ENCODE peak calls at places on chromosomes 6 and 20, in nine cellular contexts. W is astrocyte; F is amygdala; V is MG63; O is frontal cortex; C is dermis microvascular lymphatic vessel endothelial cell; U is iris pigment epithelial cell; M is stimulated activated CD8-positive, alpha-beta memory T cell treated with anti-CD3 and anti-CD28 coated beads, Interleukin-4, amount 100 ng/mL, for 24 hours; K is AML-193. S is an unnamed sample.

GRCh38 chr6:132087391-132087790 is 136.2 kb upstream of the CCN2 start:
- DNase-seq in F (no peak), O (no peak), K (no peak), W (peak), C (no peak), V (peak), U (peak), M (no peak), S (no peak)

GRCh38 chr6:132456700-132457143 is 55.4 kb upstream of the MOXD1 start:
- DNase-seq in C (no peak), K (peak), W (no peak), M (no peak), V (no peak), O (no peak), F (no peak), U (no peak), S (no peak)

GRCh38 chr20:57198359-57199072 is 67.9 kb downstream of the BMP7 start:
- DNase-seq in K (no peak), O (no peak), F (no peak), V (no peak), M (no peak), U (no peak), W (peak), C (no peak), S (no peak)

GRCh38 chr6:135358251-135358821 is 139.2 kb downstream of the AHI1 start:
- DNase-seq in V (no peak), U (peak), K (no peak), O (no peak), F (no peak), C (no peak), W (peak), M (no peak), S (no peak)

GRCh38 chr6:169620171-169621125 is 81.4 kb downstream of the WDR27 start:
- DNase-seq in O (no peak), U (peak), M (no peak), K (no peak), W (peak), F (no peak), V (no peak), C (peak), S (no peak)

GRCh38 chr6:20180935-20181334 is 31.3 kb downstream of the MBOAT1 start:
- DNase-seq in F (no peak), C (no peak), O (no peak), V (no peak), W (no peak), K (no peak), M (no peak), U (peak), S (no peak)

GRCh38 chr6:86153529-86153928 is 510.8 kb upstream of the SYNCRIP start:
- DNase-seq in F (no peak), W (no peak), K (no peak), O (no peak), V (no peak), U (no peak), M (no peak), C (no peak), S (no peak)

GRCh38 chr20:14984768-14985622 is 647.6 kb upstream of the FLRT3 start:
- DNase-seq in M (no peak), U (no peak), W (peak), C (peak), V (no peak), K (no peak), O (no peak), F (no peak), S (no peak)

GRCh38 chr6:36349240-36349639 is 12.6 kb upstream of the BNIP5 start:
- DNase-seq in O (no peak), V (no peak), K (no peak), M (no peak), C (no peak), U (no peak), F (no peak), W (no peak), S (no peak)

GRCh38 chr6:72787521-72788031 is 165.7 kb downstream of the KCNQ5 start:
- DNase-seq in C (no peak), M (no peak), U (peak), F (no peak), O (no peak), V (peak), W (peak), K (no peak), S (no peak)

GRCh38 chr6:156980515-156980914 is 203.3 kb downstream of the ARID1B start:
- DNase-seq in W (no peak), O (no peak), U (no peak), V (peak), C (no peak), M (no peak), K (no peak), F (no peak), S (peak)

GRCh38 chr6:149012040-149012545 is 265.3 kb downstream of the UST start:
- DNase-seq in K (no peak), O (no peak), C (no peak), V (peak), W (peak), M (no peak), F (no peak), U (peak), S (peak)

GRCh38 chr6:30726506-30727413 is 6.6 kb downstream of the TUBB start:
- DNase-seq in V (no peak), K (no peak), O (no peak), M (no peak), C (no peak), W (no peak), F (no peak), U (no peak), S (no peak)

GRCh38 chr20:32831982-32832381 is 12.2 kb downstream of the MAPRE1 start:
- DNase-seq in O (no peak), K (no peak), C (no peak), W (no peak), U (no peak), V (no peak), F (no peak), M (no peak), S (no peak)

GRCh38 chr6:33091957-33092356 is 16.2 kb downstream of the HLA-DPB1 start:
- DNase-seq in C (no peak), U (no peak), M (peak), K (peak), W (no peak), F (no peak), V (peak), O (no peak), S (peak)

GRCh38 chr6:45226081-45226480 is 102.0 kb upstream of the RUNX2 start:
- DNase-seq in C (no peak), U (no peak), K (no peak), W (no peak), V (no peak), F (no peak), M (no peak), O (no peak), S (no peak)

GRCh38 chr6:36343109-36343508 is 6.4 kb upstream of the BNIP5 start:
- DNase-seq in W (no peak), C (no peak), O (no peak), M (no peak), F (no peak), V (no peak), U (no peak), K (no peak), S (no peak)

GRCh38 chr6:158645064-158646022 is 800 bp upstream of the DYNLT1 start:
- DNase-seq in W (no peak), M (no peak), V (no peak), U (no peak), F (no peak), K (no peak), O (no peak), C (no peak), S (no peak)

GRCh38 chr6:27541212-27541931 is 68.5 kb upstream of the ZNF184 start:
- DNase-seq in V (peak), F (no peak), K (no peak), C (no peak), U (peak), M (no peak), W (no peak), O (no peak), S (peak)

GRCh38 chr20:29878281-29878741 is 1379.2 kb upstream of the DEFB115 start:
- DNase-seq in U (no peak), O (no peak), W (no peak), F (no peak), C (no peak), M (no peak), K (no peak), V (peak), S (no peak)

GRCh38 chr6:111159628-111160027 is 72.3 kb downstream of the SLC16A10 start:
- DNase-seq in W (no peak), V (no peak), C (no peak), M (no peak), U (no peak), F (no peak), O (no peak), K (no peak), S (no peak)

GRCh38 chr20:56949318-56949717 is 317.1 kb downstream of the BMP7 start:
- DNase-seq in F (no peak), C (no peak), W (no peak), K (no peak), V (no peak), O (no peak), U (no peak), M (no peak), S (peak)

GRCh38 chr20:16317445-16318362 is 255.5 kb downstream of the KIF16B start:
- DNase-seq in O (no peak), W (no peak), V (no peak), M (no peak), K (no peak), U (no peak), F (no peak), C (no peak), S (no peak)

GRCh38 chr20:52410182-52410647 is 218.6 kb upstream of the ZFP64 start:
- DNase-seq in K (no peak), F (no peak), V (no peak), U (peak), C (no peak), W (peak), O (no peak), M (no peak), S (no peak)

GRCh38 chr6:72709436-72709835 is 87.6 kb downstream of the KCNQ5 start:
- DNase-seq in V (no peak), W (no peak), U (no peak), K (no peak), C (no peak), M (no peak), F (no peak), O (no peak), S (no peak)

GRCh38 chr6:168314948-168315347 is 4.6 kb downstream of the DACT2 start:
- DNase-seq in C (no peak), O (no peak), U (no peak), V (peak), K (no peak), F (no peak), W (no peak), M (no peak), S (no peak)

GRCh38 chr20:47276856-47277541 is 79.5 kb downstream of the ZMYND8 start:
- DNase-seq in F (no peak), C (peak), O (no peak), U (peak), V (peak), K (no peak), W (peak), M (no peak), S (no peak)

GRCh38 chr6:131519670-131520436 is 53.2 kb upstream of the ARG1 start:
- DNase-seq in F (no peak), U (peak), M (no peak), K (peak), V (peak), W (peak), C (peak), O (no peak), S (peak)

GRCh38 chr6:1312444-1313363 is 806 bp downstream of the FOXQ1 start:
- DNase-seq in M (no peak), V (peak), C (no peak), U (peak), F (no peak), O (peak), K (no peak), W (no peak), S (peak)

GRCh38 chr20:63295422-63295821 is 2.4 kb downstream of the COL20A1 start:
- DNase-seq in C (no peak), O (no peak), K (no peak), F (no peak), V (no peak), W (no peak), M (no peak), U (no peak), S (no peak)

GRCh38 chr6:127893541-127893940 is 7.3 kb downstream of the THEMIS start:
- DNase-seq in U (no peak), V (no peak), K (no peak), M (no peak), W (no peak), F (no peak), C (no peak), O (no peak), S (no peak)